ENCODE peak calls at places on chromosomes 3 and 15, in five cellular contexts. K is heart right ventricle, M is AG09309, X is brain microvascular endothelial cell, V is choroid plexus epithelial cell. J is an unnamed sample.

GRCh38 chr3:5198986-5199731 is 11.7 kb downstream of the EDEM1 start:
- DNase-seq in M (no peak), X (no peak), K (no peak), V (no peak), J (no peak)

GRCh38 chr3:65597952-65598413 is 440.7 kb downstream of the MAGI1 start:
- DNase-seq in K (no peak), M (no peak), X (no peak), V (no peak), J (no peak)

GRCh38 chr3:72317491-72317890 is 530.8 kb downstream of the SHQ1 start:
- DNase-seq in M (no peak), V (peak), K (no peak), X (peak), J (no peak)

GRCh38 chr3:184588776-184589175 is 27.2 kb downstream of the EPHB3 start:
- DNase-seq in K (no peak), M (no peak), V (no peak), X (no peak), J (no peak)

GRCh38 chr15:40567111-40567510 is 2.0 kb upstream of the RPUSD2 start:
- DNase-seq in X (no peak), M (no peak), K (no peak), V (peak), J (no peak)

GRCh38 chr3:194266658-194267005 is 84.5 kb downstream of the CPN2 start:
- DNase-seq in K (peak), X (no peak), V (peak), M (no peak), J (no peak)

GRCh38 chr3:175571096-175571495 is 712.0 kb downstream of the NAALADL2 start:
- DNase-seq in M (no peak), K (no peak), X (no peak), V (no peak), J (no peak)

GRCh38 chr3:123292321-123293310 is 90.9 kb downstream of the SEC22A start:
- DNase-seq in V (no peak), M (no peak), K (no peak), X (no peak), J (no peak)

GRCh38 chr3:11116336-11117059 is 37.8 kb upstream of the HRH1 start:
- DNase-seq in M (no peak), K (no peak), V (no peak), X (no peak), J (no peak)

GRCh38 chr15:72992733-72993321 is 59.4 kb upstream of the NEO1 start:
- DNase-seq in X (no peak), M (no peak), V (peak), K (no peak), J (no peak)

GRCh38 chr15:52481915-52482314 is 46.8 kb downstream of the MYO5A start:
- DNase-seq in M (peak), X (peak), V (peak), K (no peak), J (peak)

GRCh38 chr3:43032646-43033628 is 53.8 kb downstream of the GASK1A start:
- DNase-seq in K (no peak), V (no peak), M (no peak), X (no peak), J (no peak)

GRCh38 chr15:92586383-92586910 is 69.1 kb downstream of the FAM174B start:
- DNase-seq in M (no peak), K (no peak), V (peak), X (no peak), J (no peak)

GRCh38 chr15:66389098-66389858 is 2.6 kb downstream of the MAP2K1 start:
- DNase-seq in M (no peak), K (no peak), V (no peak), X (no peak), J (no peak)

GRCh38 chr15:70094690-70095311 is 2.9 kb downstream of the TLE3 start:
- DNase-seq in M (no peak), V (peak), K (no peak), X (no peak), J (no peak)

GRCh38 chr15:70092462-70092850 is 5.3 kb downstream of the TLE3 start:
- DNase-seq in K (no peak), M (no peak), V (peak), X (no peak), J (no peak)

GRCh38 chr15:70091649-70092461 is 5.9 kb downstream of the TLE3 start:
- DNase-seq in K (no peak), V (peak), X (no peak), M (no peak), J (no peak)

GRCh38 chr15:70093481-70094309 is 4.0 kb downstream of the TLE3 start:
- DNase-seq in M (no peak), V (no peak), K (no peak), X (no peak), J (no peak)

DNA sequence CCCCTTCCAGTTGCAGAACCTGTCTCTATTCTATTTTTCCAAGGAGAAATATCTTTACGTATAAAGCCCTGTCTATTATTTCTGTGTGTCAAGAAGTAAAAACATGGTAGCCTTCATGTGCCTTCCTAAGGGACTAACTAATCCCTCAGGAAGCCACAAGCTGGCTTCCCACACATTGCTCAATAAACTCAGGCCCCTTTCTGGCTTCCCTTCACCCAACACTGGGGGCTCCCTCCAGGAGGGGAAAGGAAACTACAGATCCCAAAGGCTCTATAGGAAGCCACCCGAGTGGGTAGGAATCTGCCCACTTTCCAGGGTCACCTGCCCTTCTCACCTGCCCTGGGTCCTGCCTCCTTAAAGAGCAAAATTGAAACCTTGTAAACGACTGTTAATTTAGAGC is 4.6 kb downstream of the TLE3 start:
- DNase-seq in V (no peak), M (no peak), X (no peak), K (no peak), J (no peak)
- H3K4me3 ChIP-seq in V (no peak), M (no peak), X (no peak), K (no peak), J (no peak)

DNA sequence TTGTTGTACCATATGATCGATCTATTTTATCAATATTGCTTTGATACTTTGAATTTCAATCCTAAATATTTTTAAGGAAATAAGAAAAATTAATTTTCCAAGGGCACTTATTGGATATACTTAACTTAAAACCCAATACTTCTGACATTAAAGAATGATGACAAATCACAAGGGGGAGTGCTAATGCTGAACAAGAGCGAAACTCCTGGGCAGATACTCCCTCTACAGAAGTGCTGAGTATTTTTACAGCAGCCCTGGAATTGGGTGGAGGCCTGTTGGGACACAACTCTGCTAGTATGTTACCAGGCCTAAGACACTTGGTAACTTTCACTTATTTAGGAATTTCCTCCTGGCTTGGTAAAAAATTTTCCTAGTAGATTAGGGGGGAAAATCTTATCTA is 46.2 kb downstream of the DENND6A start:
- DNase-seq in X (peak), K (peak), M (peak), V (peak), J (no peak)
- TF ChIP-seq CTCF in X (peak), K (peak), M (peak), V (peak), J (no peak)

DNA sequence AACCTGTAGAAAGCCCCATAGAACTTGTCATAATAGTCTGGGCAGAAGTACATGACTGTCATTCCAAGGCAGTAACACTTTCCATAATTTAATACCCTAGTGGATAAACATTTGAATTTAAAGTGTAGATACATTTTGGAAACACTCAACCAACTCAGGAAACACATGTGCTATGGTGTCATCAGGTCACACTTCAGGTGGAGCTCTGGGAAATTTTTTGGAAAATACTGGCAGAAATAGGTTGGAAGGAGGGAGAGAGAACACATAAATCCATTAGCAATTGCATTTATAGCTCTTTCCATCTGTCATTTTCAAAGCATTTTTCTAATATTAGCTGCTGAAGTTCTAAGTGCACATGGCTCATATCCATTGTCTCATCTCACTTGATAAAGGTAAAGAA is 135.7 kb downstream of the MEIS2 start:
- DNase-seq in K (no peak), V (no peak), M (no peak), X (no peak), J (no peak)
- H3K4me3 ChIP-seq in K (no peak), V (no peak), M (no peak), X (no peak), J (no peak)

GRCh38 chr15:70916531-70916930 is 23.9 kb downstream of the LRRC49 start:
- DNase-seq in X (no peak), M (no peak), K (no peak), V (no peak), J (no peak)
- TF ChIP-seq CTCF in X (no peak), M (no peak), K (no peak), V (no peak), J (no peak)

DNA sequence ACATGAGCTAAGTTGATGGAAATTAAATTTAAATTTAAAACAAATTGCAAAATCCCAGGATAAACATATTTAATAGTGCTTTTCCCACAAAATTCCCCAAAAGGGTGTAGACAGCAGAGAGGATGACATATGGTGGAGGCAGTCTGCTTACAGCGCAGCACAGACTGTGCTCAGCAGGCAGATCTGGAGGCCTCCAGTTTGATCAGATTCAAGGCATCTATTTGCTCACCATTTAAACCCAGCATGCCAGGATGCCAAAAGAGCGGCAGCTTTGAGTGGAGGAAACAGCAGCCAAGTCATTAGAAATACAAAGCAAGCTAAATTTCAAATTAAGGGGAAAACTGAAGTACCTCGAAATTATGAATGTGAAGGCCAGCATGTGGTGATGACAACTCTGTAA is 325.9 kb downstream of the KCNH8 start:
- DNase-seq in M (no peak), V (no peak), K (no peak), X (no peak), J (no peak)
- H3K4me3 ChIP-seq in M (no peak), V (no peak), K (no peak), X (no peak), J (no peak)

DNA sequence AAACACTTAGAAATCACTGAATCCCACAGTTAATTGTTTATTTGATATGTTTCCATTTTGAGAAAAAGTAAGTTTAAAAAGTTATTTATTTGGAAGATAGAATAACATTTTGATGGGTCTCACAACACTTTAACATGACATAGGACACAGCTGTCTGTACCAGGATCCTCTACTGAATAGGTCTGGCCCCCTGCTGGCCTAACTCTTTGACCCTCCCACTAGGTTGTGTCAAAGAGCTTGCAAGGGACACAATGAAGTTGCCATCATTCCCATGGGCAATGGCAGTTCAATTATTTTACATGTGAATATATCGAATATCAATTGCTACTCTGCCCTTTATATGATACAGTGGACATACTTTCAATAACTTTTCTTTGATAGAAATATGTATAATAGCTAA is 138.9 kb downstream of the EPHA3 start:
- DNase-seq in V (no peak), K (no peak), M (no peak), X (no peak), J (no peak)
- TF ChIP-seq CTCF in V (peak), K (no peak), M (no peak), X (peak), J (no peak)

DNA sequence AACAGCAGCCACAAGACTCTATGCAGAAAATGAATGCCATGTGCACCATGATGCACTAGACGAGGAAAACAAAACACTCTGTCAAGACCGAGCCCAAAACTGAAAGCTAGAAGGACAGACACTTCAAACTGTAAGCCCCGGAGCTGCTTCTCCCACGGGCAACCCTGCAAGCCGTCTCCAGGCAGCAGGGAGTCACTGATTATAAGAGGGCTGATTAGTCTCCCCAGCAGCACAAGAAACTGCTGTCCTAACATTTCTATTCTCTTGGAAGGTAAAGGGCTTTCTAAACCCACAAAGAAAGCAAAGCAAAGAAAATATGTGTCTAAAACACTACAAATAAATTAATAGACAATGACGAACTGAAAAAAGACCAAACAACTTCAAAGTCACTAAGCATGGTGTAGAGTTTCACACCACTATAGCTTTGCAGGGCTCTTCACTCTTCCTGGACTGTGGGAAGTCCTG is 15.5 kb downstream of the TBC1D2B start:
- DNase-seq in K (no peak), V (peak), M (no peak), X (peak), J (no peak)
- H3K4me3 ChIP-seq in K (no peak), V (peak), M (peak), X (peak), J (peak)

J was measured in AG04449.